ENCODE peak calls at places on chromosomes 2 and 18, in six cellular contexts. One of them, this sample, is unnamed.

GRCh38 chr2:46050489-46050888 is 246.7 kb upstream of the EPAS1 start:
- DNase-seq in GM12878: no peak
- DNase-seq in HCT116: no peak
- DNase-seq in K562: no peak
- DNase-seq in HepG2: peak; percentile 36
- DNase-seq in H1: no peak
- DNase-seq in this sample: no peak

GRCh38 chr18:63736856-63737255 is 34.1 kb downstream of the SERPINB11 start:
- DNase-seq in GM12878: no peak
- DNase-seq in HCT116: peak; percentile 23
- DNase-seq in K562: no peak
- DNase-seq in HepG2: no peak
- DNase-seq in H1: no peak
- DNase-seq in this sample: no peak

GRCh38 chr2:191478754-191479679 is 198.9 kb upstream of the NABP1 start:
- DNase-seq in GM12878: no peak
- DNase-seq in HCT116: no peak
- DNase-seq in K562: no peak
- DNase-seq in HepG2: peak; percentile 23
- DNase-seq in H1: no peak
- DNase-seq in this sample: no peak

GRCh38 chr2:190835303-190835930 is 45.2 kb upstream of the GLS start:
- DNase-seq in GM12878: no peak
- DNase-seq in HCT116: no peak
- DNase-seq in K562: no peak
- DNase-seq in HepG2: no peak
- DNase-seq in H1: no peak
- DNase-seq in this sample: no peak

GRCh38 chr2:184602734-184603133 is 4.4 kb downstream of the ZNF804A start:
- DNase-seq in GM12878: no peak
- DNase-seq in HCT116: no peak
- DNase-seq in K562: no peak
- DNase-seq in HepG2: no peak
- DNase-seq in H1: no peak
- DNase-seq in this sample: no peak

GRCh38 chr2:189178726-189179606 is 595 bp downstream of the COL5A2 start:
- DNase-seq in GM12878: no peak
- DNase-seq in HCT116: no peak
- DNase-seq in K562: no peak
- DNase-seq in HepG2: no peak
- DNase-seq in H1: no peak
- DNase-seq in this sample: no peak

GRCh38 chr18:44696892-44697291 is 16.2 kb downstream of the SETBP1 start:
- DNase-seq in GM12878: no peak
- DNase-seq in HCT116: no peak
- DNase-seq in K562: peak; percentile 28
- DNase-seq in HepG2: no peak
- DNase-seq in H1: no peak
- DNase-seq in this sample: no peak

GRCh38 chr2:64442801-64443429 is 11.0 kb upstream of the LGALSL start:
- DNase-seq in GM12878: no peak
- DNase-seq in HCT116: no peak
- DNase-seq in K562: no peak
- DNase-seq in HepG2: no peak
- DNase-seq in H1: no peak
- DNase-seq in this sample: peak; percentile 42

GRCh38 chr2:231364061-231364460 is 31.4 kb upstream of the B3GNT7 start:
- DNase-seq in GM12878: no peak
- DNase-seq in HCT116: no peak
- DNase-seq in K562: no peak
- DNase-seq in HepG2: no peak
- DNase-seq in H1: no peak
- DNase-seq in this sample: no peak

GRCh38 chr2:110725370-110725769 is 7.0 kb upstream of the ACOXL start:
- DNase-seq in GM12878: no peak
- DNase-seq in HCT116: no peak
- DNase-seq in K562: no peak
- DNase-seq in HepG2: no peak
- DNase-seq in H1: no peak
- DNase-seq in this sample: no peak

GRCh38 chr2:74951211-74951754 is 7.2 kb upstream of the POLE4 start:
- DNase-seq in GM12878: no peak
- DNase-seq in HCT116: no peak
- DNase-seq in K562: no peak
- DNase-seq in HepG2: no peak
- DNase-seq in H1: no peak
- DNase-seq in this sample: no peak

GRCh38 chr18:73785276-73785675 is 362.4 kb downstream of the FBXO15 start:
- DNase-seq in GM12878: no peak
- DNase-seq in HCT116: no peak
- DNase-seq in K562: no peak
- DNase-seq in HepG2: no peak
- DNase-seq in H1: no peak
- DNase-seq in this sample: no peak

GRCh38 chr2:9637330-9637729 is 6.5 kb upstream of the YWHAQ start:
- DNase-seq in GM12878: no peak
- DNase-seq in HCT116: peak; percentile 53
- DNase-seq in K562: no peak
- DNase-seq in HepG2: peak; percentile 62
- DNase-seq in H1: no peak
- DNase-seq in this sample: no peak

GRCh38 chr18:49247786-49248185 is 212.7 kb downstream of the DYM start:
- DNase-seq in GM12878: no peak
- DNase-seq in HCT116: no peak
- DNase-seq in K562: no peak
- DNase-seq in HepG2: no peak
- DNase-seq in H1: no peak
- DNase-seq in this sample: no peak

GRCh38 chr2:58896600-58896999 is 655.5 kb upstream of the FANCL start:
- DNase-seq in GM12878: no peak
- DNase-seq in HCT116: no peak
- DNase-seq in K562: no peak
- DNase-seq in HepG2: no peak
- DNase-seq in H1: no peak
- DNase-seq in this sample: no peak

GRCh38 chr2:85234879-85235278 is 92.9 kb downstream of the TGOLN2 start:
- DNase-seq in GM12878: no peak
- DNase-seq in HCT116: no peak
- DNase-seq in K562: no peak
- DNase-seq in HepG2: no peak
- DNase-seq in H1: no peak
- DNase-seq in this sample: peak; percentile 43
- TF ChIP-seq ZNF274 in GM12878: no peak
- TF ChIP-seq ZNF274 in HCT116: no peak
- TF ChIP-seq ZNF274 in K562: no peak
- TF ChIP-seq ZNF274 in HepG2: no peak
- TF ChIP-seq ZNF274 in H1: no peak
- TF ChIP-seq ZNF274 in this sample: no peak

GRCh38 chr18:79540914-79541301 is 138.7 kb upstream of the CTDP1 start:
- DNase-seq in GM12878: no peak
- DNase-seq in HCT116: no peak
- DNase-seq in K562: no peak
- DNase-seq in HepG2: no peak
- DNase-seq in H1: no peak
- DNase-seq in this sample: no peak
- TF ChIP-seq YY1 in GM12878: no peak
- TF ChIP-seq YY1 in HCT116: no peak
- TF ChIP-seq YY1 in K562: no peak
- TF ChIP-seq YY1 in HepG2: no peak
- TF ChIP-seq YY1 in H1: no peak
- TF ChIP-seq YY1 in this sample: no peak

GRCh38 chr2:54088191-54088634 is 27.2 kb upstream of the ACYP2 start:
- DNase-seq in GM12878: no peak
- DNase-seq in HCT116: no peak
- DNase-seq in K562: no peak
- DNase-seq in HepG2: no peak
- DNase-seq in H1: no peak
- DNase-seq in this sample: no peak
- H3K9me3 ChIP-seq in GM12878: no peaks in the 10 kb centered on the region
- H3K9me3 ChIP-seq in HCT116: no peaks in the 10 kb centered on the region
- H3K9me3 ChIP-seq in K562: peaks cover 6% of the 10 kb centered on the region
- H3K9me3 ChIP-seq in HepG2: no peaks in the 10 kb centered on the region
- H3K9me3 ChIP-seq in H1: no peaks in the 10 kb centered on the region
- H3K9me3 ChIP-seq in this sample: no peaks in the 10 kb centered on the region

GRCh38 chr2:218229239-218229638 is 12.2 kb downstream of the ARPC2 start:
- DNase-seq in GM12878: peak; percentile 88
- DNase-seq in HCT116: no peak
- DNase-seq in K562: no peak
- DNase-seq in HepG2: no peak
- DNase-seq in H1: no peak
- DNase-seq in this sample: no peak

GRCh38 chr2:218228366-218229092 is 11.5 kb downstream of the ARPC2 start:
- DNase-seq in GM12878: no peak
- DNase-seq in HCT116: no peak
- DNase-seq in K562: no peak
- DNase-seq in HepG2: no peak
- DNase-seq in H1: no peak
- DNase-seq in this sample: no peak

GRCh38 chr2:218229851-218230250 is 12.9 kb downstream of the ARPC2 start:
- DNase-seq in GM12878: no peak
- DNase-seq in HCT116: no peak
- DNase-seq in K562: no peak
- DNase-seq in HepG2: no peak
- DNase-seq in H1: no peak
- DNase-seq in this sample: no peak

GRCh38 chr2:218233543-218233942 is 16.6 kb downstream of the ARPC2 start:
- DNase-seq in GM12878: no peak
- DNase-seq in HCT116: no peak
- DNase-seq in K562: no peak
- DNase-seq in HepG2: no peak
- DNase-seq in H1: no peak
- DNase-seq in this sample: no peak

GRCh38 chr2:218230882-218231281 is 13.9 kb downstream of the ARPC2 start:
- DNase-seq in GM12878: no peak
- DNase-seq in HCT116: no peak
- DNase-seq in K562: no peak
- DNase-seq in HepG2: peak; percentile 70
- DNase-seq in H1: no peak
- DNase-seq in this sample: no peak
- TF ChIP-seq ZNF274 in GM12878: no peak
- TF ChIP-seq ZNF274 in HCT116: no peak
- TF ChIP-seq ZNF274 in K562: no peak
- TF ChIP-seq ZNF274 in HepG2: no peak
- TF ChIP-seq ZNF274 in H1: no peak
- TF ChIP-seq ZNF274 in this sample: no peak

DNA sequence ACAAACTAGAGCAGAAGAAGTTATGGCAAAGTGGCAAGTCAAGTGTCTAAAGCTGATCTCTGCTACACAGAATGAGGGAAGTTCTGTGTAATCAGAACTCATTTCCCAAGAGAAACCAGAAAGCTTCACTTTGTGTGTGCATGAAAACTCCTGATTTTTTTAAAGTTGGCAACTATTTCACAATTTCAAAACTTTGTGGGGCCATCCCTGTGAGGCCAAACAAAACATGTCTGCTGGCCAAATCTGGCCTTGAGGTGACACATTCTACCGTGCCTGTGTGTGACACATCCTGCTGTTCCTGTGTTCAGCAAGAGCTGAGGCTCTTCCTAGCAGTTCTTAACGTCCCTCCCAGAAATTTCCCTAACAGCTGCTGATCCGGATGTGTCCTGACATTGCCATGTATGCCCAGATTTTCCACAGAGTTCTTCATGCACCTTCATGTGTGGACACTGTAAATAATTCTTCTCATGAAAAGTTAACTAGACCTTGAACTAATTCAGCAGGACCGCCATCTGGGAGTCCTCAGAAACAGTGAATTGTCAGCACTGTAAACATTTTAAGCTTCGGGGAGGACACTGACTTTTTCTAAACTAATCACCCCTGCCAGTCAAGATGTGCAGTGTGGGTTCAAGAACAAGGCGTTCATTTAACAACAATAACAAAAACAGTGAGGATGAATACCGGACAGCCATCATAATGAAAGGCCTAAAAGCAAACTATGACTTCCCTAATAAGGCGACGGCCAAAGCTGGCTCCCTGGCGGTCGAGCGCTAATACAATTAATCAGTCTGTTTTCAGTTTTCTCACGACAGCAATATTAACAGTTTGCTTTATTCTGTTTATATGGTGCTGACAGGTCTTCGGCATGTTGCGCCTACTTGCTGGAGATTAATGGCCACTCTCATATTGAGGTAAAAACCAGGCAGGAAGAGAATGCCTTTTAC is 98.9 kb downstream of the PLEKHM3 start:
- DNase-seq in GM12878: no peak
- DNase-seq in HCT116: no peak
- DNase-seq in K562: no peak
- DNase-seq in HepG2: peak; percentile 96
- DNase-seq in H1: no peak
- DNase-seq in this sample: no peak
- TF ChIP-seq YY1 in GM12878: no peak
- TF ChIP-seq YY1 in HCT116: no peak
- TF ChIP-seq YY1 in K562: no peak
- TF ChIP-seq YY1 in HepG2: peak; percentile 75
- TF ChIP-seq YY1 in H1: no peak
- TF ChIP-seq YY1 in this sample: no peak

GRCh38 chr2:94774851-94775250 is 96.4 kb upstream of the TEKT4 start:
- DNase-seq in GM12878: no peak
- DNase-seq in HCT116: no peak
- DNase-seq in K562: no peak
- DNase-seq in HepG2: no peak
- DNase-seq in H1: no peak
- DNase-seq in this sample: no peak
- H3K9me3 ChIP-seq in GM12878: no peaks in the 10 kb centered on the region
- H3K9me3 ChIP-seq in HCT116: no peaks in the 10 kb centered on the region
- H3K9me3 ChIP-seq in K562: no peaks in the 10 kb centered on the region
- H3K9me3 ChIP-seq in HepG2: no peaks in the 10 kb centered on the region
- H3K9me3 ChIP-seq in H1: peaks cover 57% of the 10 kb centered on the region
- H3K9me3 ChIP-seq in this sample: no peaks in the 10 kb centered on the region

GRCh38 chr2:39481611-39482010 is 44.5 kb upstream of the MAP4K3 start:
- DNase-seq in GM12878: no peak
- DNase-seq in HCT116: no peak
- DNase-seq in K562: no peak
- DNase-seq in HepG2: no peak
- DNase-seq in H1: no peak
- DNase-seq in this sample: no peak
- TF ChIP-seq ZNF274 in GM12878: no peak
- TF ChIP-seq ZNF274 in HCT116: no peak
- TF ChIP-seq ZNF274 in K562: no peak
- TF ChIP-seq ZNF274 in HepG2: no peak
- TF ChIP-seq ZNF274 in H1: no peak
- TF ChIP-seq ZNF274 in this sample: no peak

GRCh38 chr2:6052577-6052976 is 360.4 kb downstream of the SOX11 start:
- DNase-seq in GM12878: no peak
- DNase-seq in HCT116: no peak
- DNase-seq in K562: no peak
- DNase-seq in HepG2: no peak
- DNase-seq in H1: no peak
- DNase-seq in this sample: no peak

GRCh38 chr2:6053711-6054393 is 361.7 kb downstream of the SOX11 start:
- DNase-seq in GM12878: no peak
- DNase-seq in HCT116: no peak
- DNase-seq in K562: no peak
- DNase-seq in HepG2: no peak
- DNase-seq in H1: no peak
- DNase-seq in this sample: no peak

GRCh38 chr2:6054394-6054732 is 362.2 kb downstream of the SOX11 start:
- DNase-seq in GM12878: no peak
- DNase-seq in HCT116: no peak
- DNase-seq in K562: no peak
- DNase-seq in HepG2: no peak
- DNase-seq in H1: no peak
- DNase-seq in this sample: no peak
- TF ChIP-seq YY1 in GM12878: no peak
- TF ChIP-seq YY1 in HCT116: no peak
- TF ChIP-seq YY1 in K562: no peak
- TF ChIP-seq YY1 in HepG2: no peak
- TF ChIP-seq YY1 in H1: no peak
- TF ChIP-seq YY1 in this sample: no peak

GRCh38 chr2:15112216-15112615 is 448.9 kb downstream of the NBAS start:
- DNase-seq in GM12878: no peak
- DNase-seq in HCT116: peak; percentile 21
- DNase-seq in K562: no peak
- DNase-seq in HepG2: no peak
- DNase-seq in H1: no peak
- DNase-seq in this sample: no peak
- H3K9me3 ChIP-seq in GM12878: no peaks in the 10 kb centered on the region
- H3K9me3 ChIP-seq in HCT116: peaks cover 4% of the 10 kb centered on the region
- H3K9me3 ChIP-seq in K562: no peaks in the 10 kb centered on the region
- H3K9me3 ChIP-seq in HepG2: peaks cover 42% of the 10 kb centered on the region
- H3K9me3 ChIP-seq in H1: peaks cover 14% of the 10 kb centered on the region
- H3K9me3 ChIP-seq in this sample: peaks cover 17% of the 10 kb centered on the region